ENCODE peak calls at places on chromosomes 4 and X, in ten cellular contexts. One of them, this sample, is unnamed.

GRCh38 chr4:23631255-23631950 is 258.4 kb downstream of the PPARGC1A start:
- DNase-seq in fibroblast of lung: no peak
- DNase-seq in CD8-positive, alpha-beta memory T cell: no peak
- DNase-seq in K562: no peak
- DNase-seq in colonic mucosa: no peak
- DNase-seq in PC-3: no peak
- DNase-seq in mesenchymal stem cell: no peak
- DNase-seq in H7: no peak
- DNase-seq in GM23248: no peak
- DNase-seq in BJ: no peak
- DNase-seq in this sample: no peak

GRCh38 chr4:5100336-5100735 is 49.1 kb downstream of the STK32B start:
- DNase-seq in fibroblast of lung: no peak
- DNase-seq in CD8-positive, alpha-beta memory T cell: no peak
- DNase-seq in K562: no peak
- DNase-seq in colonic mucosa: no peak
- DNase-seq in PC-3: no peak
- DNase-seq in mesenchymal stem cell: no peak
- DNase-seq in H7: no peak
- DNase-seq in GM23248: no peak
- DNase-seq in BJ: no peak
- DNase-seq in this sample: no peak

GRCh38 chrX:80285131-80285773 is 135.0 kb upstream of the TENT5D start:
- DNase-seq in fibroblast of lung: no peak
- DNase-seq in CD8-positive, alpha-beta memory T cell: no peak
- DNase-seq in K562: peak; percentile 38
- DNase-seq in colonic mucosa: peak; percentile 38
- DNase-seq in PC-3: peak; percentile 71
- DNase-seq in mesenchymal stem cell: peak; percentile 23
- DNase-seq in H7: peak; percentile 5
- DNase-seq in GM23248: peak; percentile 26
- DNase-seq in BJ: no peak
- DNase-seq in this sample: no peak

GRCh38 chr4:147160908-147161513 is 215.3 kb upstream of the TTC29 start:
- DNase-seq in fibroblast of lung: peak; percentile 54
- DNase-seq in CD8-positive, alpha-beta memory T cell: no peak
- DNase-seq in K562: peak; percentile 43
- DNase-seq in colonic mucosa: peak; percentile 22
- DNase-seq in PC-3: peak; percentile 58
- DNase-seq in mesenchymal stem cell: peak; percentile 69
- DNase-seq in H7: peak; percentile 66
- DNase-seq in GM23248: peak; percentile 73
- DNase-seq in BJ: peak; percentile 5
- DNase-seq in this sample: no peak

GRCh38 chr4:83644677-83645639 is 109.0 kb downstream of the GPAT3 start:
- DNase-seq in fibroblast of lung: peak; percentile 33
- DNase-seq in CD8-positive, alpha-beta memory T cell: peak; percentile 35
- DNase-seq in K562: peak; percentile 75
- DNase-seq in colonic mucosa: no peak
- DNase-seq in PC-3: peak; percentile 74
- DNase-seq in mesenchymal stem cell: peak; percentile 70
- DNase-seq in H7: peak; percentile 27
- DNase-seq in GM23248: peak; percentile 66
- DNase-seq in BJ: no peak
- DNase-seq in this sample: no peak

GRCh38 chr4:138192113-138192512 is 50.0 kb downstream of the SLC7A11 start:
- DNase-seq in fibroblast of lung: peak; percentile 64
- DNase-seq in CD8-positive, alpha-beta memory T cell: no peak
- DNase-seq in K562: peak; percentile 18
- DNase-seq in colonic mucosa: no peak
- DNase-seq in PC-3: peak; percentile 77
- DNase-seq in mesenchymal stem cell: peak; percentile 46
- DNase-seq in H7: no peak
- DNase-seq in GM23248: peak; percentile 38
- DNase-seq in BJ: peak; percentile 4
- DNase-seq in this sample: no peak

GRCh38 chr4:41611881-41612871 is 74.2 kb downstream of the LIMCH1 start:
- DNase-seq in fibroblast of lung: peak; percentile 89
- DNase-seq in CD8-positive, alpha-beta memory T cell: no peak
- DNase-seq in K562: no peak
- DNase-seq in colonic mucosa: peak; percentile 62
- DNase-seq in PC-3: peak; percentile 92
- DNase-seq in mesenchymal stem cell: peak; percentile 55
- DNase-seq in H7: peak; percentile 24
- DNase-seq in GM23248: peak; percentile 60
- DNase-seq in BJ: no peak
- DNase-seq in this sample: peak; percentile 14

GRCh38 chrX:22177950-22178349 is 94.8 kb upstream of the CBLL2 start:
- DNase-seq in fibroblast of lung: no peak
- DNase-seq in CD8-positive, alpha-beta memory T cell: no peak
- DNase-seq in K562: no peak
- DNase-seq in colonic mucosa: no peak
- DNase-seq in PC-3: no peak
- DNase-seq in mesenchymal stem cell: no peak
- DNase-seq in H7: no peak
- DNase-seq in GM23248: no peak
- DNase-seq in BJ: no peak
- DNase-seq in this sample: no peak

GRCh38 chr4:111400736-111401135 is 744.5 kb upstream of the FAM241A start:
- DNase-seq in fibroblast of lung: peak; percentile 75
- DNase-seq in CD8-positive, alpha-beta memory T cell: no peak
- DNase-seq in K562: no peak
- DNase-seq in colonic mucosa: no peak
- DNase-seq in PC-3: peak; percentile 12
- DNase-seq in mesenchymal stem cell: peak; percentile 22
- DNase-seq in H7: no peak
- DNase-seq in GM23248: peak; percentile 76
- DNase-seq in BJ: no peak
- DNase-seq in this sample: no peak

GRCh38 chrX:46626566-46626965 is 53.0 kb downstream of the CHST7 start:
- DNase-seq in fibroblast of lung: no peak
- DNase-seq in CD8-positive, alpha-beta memory T cell: no peak
- DNase-seq in K562: no peak
- DNase-seq in colonic mucosa: no peak
- DNase-seq in PC-3: no peak
- DNase-seq in mesenchymal stem cell: no peak
- DNase-seq in H7: no peak
- DNase-seq in GM23248: no peak
- DNase-seq in BJ: no peak
- DNase-seq in this sample: no peak

GRCh38 chr4:65623509-65623908 is 46.8 kb downstream of the EPHA5 start:
- DNase-seq in fibroblast of lung: peak; percentile 90
- DNase-seq in CD8-positive, alpha-beta memory T cell: no peak
- DNase-seq in K562: no peak
- DNase-seq in colonic mucosa: no peak
- DNase-seq in PC-3: peak; percentile 83
- DNase-seq in mesenchymal stem cell: peak; percentile 49
- DNase-seq in H7: no peak
- DNase-seq in GM23248: peak; percentile 81
- DNase-seq in BJ: peak; percentile 14
- DNase-seq in this sample: no peak

GRCh38 chr4:18021470-18021719 is 160 bp downstream of the LCORL start:
- DNase-seq in fibroblast of lung: peak; percentile 38
- DNase-seq in CD8-positive, alpha-beta memory T cell: no peak
- DNase-seq in K562: no peak
- DNase-seq in colonic mucosa: no peak
- DNase-seq in PC-3: no peak
- DNase-seq in mesenchymal stem cell: peak; percentile 63
- DNase-seq in H7: peak; percentile 64
- DNase-seq in GM23248: no peak
- DNase-seq in BJ: no peak
- DNase-seq in this sample: no peak

GRCh38 chr4:163515198-163515597 is 20.7 kb downstream of the TMA16 start:
- DNase-seq in fibroblast of lung: no peak
- DNase-seq in CD8-positive, alpha-beta memory T cell: no peak
- DNase-seq in K562: no peak
- DNase-seq in colonic mucosa: no peak
- DNase-seq in PC-3: no peak
- DNase-seq in mesenchymal stem cell: no peak
- DNase-seq in H7: no peak
- DNase-seq in GM23248: no peak
- DNase-seq in BJ: no peak
- DNase-seq in this sample: no peak

GRCh38 chr4:21476753-21477152 is 471.8 kb downstream of the KCNIP4 start:
- DNase-seq in fibroblast of lung: no peak
- DNase-seq in CD8-positive, alpha-beta memory T cell: no peak
- DNase-seq in K562: no peak
- DNase-seq in colonic mucosa: no peak
- DNase-seq in PC-3: peak; percentile 26
- DNase-seq in mesenchymal stem cell: peak; percentile 21
- DNase-seq in H7: peak; percentile 7
- DNase-seq in GM23248: peak; percentile 19
- DNase-seq in BJ: no peak
- DNase-seq in this sample: no peak

DNA sequence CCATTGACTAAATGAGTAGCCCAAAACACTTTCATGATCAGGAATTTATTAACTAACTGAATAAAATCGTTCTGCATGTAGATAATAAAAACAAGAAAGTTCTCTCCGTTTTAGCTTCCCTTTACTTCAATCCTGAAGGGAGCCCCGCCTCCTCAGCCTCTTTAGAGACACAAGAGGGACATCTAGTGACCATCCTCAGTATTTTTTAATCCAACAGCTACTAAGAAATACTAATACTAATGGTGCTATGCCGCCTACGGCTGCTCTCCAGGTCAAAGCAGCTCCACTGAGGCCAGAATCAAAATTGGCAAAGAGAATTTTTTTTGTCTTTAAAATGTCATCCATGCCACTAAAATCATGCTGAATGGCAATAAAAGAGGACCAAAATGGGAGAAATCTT is 3.2 kb upstream of the PCDH19 start:
- DNase-seq in fibroblast of lung: peak; percentile 32
- DNase-seq in CD8-positive, alpha-beta memory T cell: no peak
- DNase-seq in K562: peak; percentile 44
- DNase-seq in colonic mucosa: peak; percentile 29
- DNase-seq in PC-3: peak; percentile 69
- DNase-seq in mesenchymal stem cell: peak; percentile 50
- DNase-seq in H7: peak; percentile 65
- DNase-seq in GM23248: peak; percentile 77
- DNase-seq in BJ: no peak
- DNase-seq in this sample: peak; percentile 13
- H3K27me3 ChIP-seq in fibroblast of lung: peaks cover 11% of the 10 kb centered on the region
- H3K27me3 ChIP-seq in CD8-positive, alpha-beta memory T cell: no peaks in the 10 kb centered on the region
- H3K27me3 ChIP-seq in K562: no peaks in the 10 kb centered on the region
- H3K27me3 ChIP-seq in colonic mucosa: peaks cover 29% of the 10 kb centered on the region
- H3K27me3 ChIP-seq in PC-3: peaks cover 27% of the 10 kb centered on the region
- H3K27me3 ChIP-seq in mesenchymal stem cell: peaks cover 71% of the 10 kb centered on the region
- H3K27me3 ChIP-seq in H7: peaks cover 48% of the 10 kb centered on the region
- H3K27me3 ChIP-seq in GM23248: peaks cover 4% of the 10 kb centered on the region
- H3K27me3 ChIP-seq in BJ: peaks cover 10% of the 10 kb centered on the region
- H3K27me3 ChIP-seq in this sample: peaks cover 2% of the 10 kb centered on the region

GRCh38 chrX:153767674-153768055 is 3.6 kb downstream of the PLXNB3 start:
- DNase-seq in fibroblast of lung: no peak
- DNase-seq in CD8-positive, alpha-beta memory T cell: no peak
- DNase-seq in K562: no peak
- DNase-seq in colonic mucosa: no peak
- DNase-seq in PC-3: no peak
- DNase-seq in mesenchymal stem cell: no peak
- DNase-seq in H7: peak; percentile 63
- DNase-seq in GM23248: no peak
- DNase-seq in BJ: no peak
- DNase-seq in this sample: no peak

GRCh38 chrX:153766871-153767673 is 3.0 kb downstream of the PLXNB3 start:
- DNase-seq in fibroblast of lung: no peak
- DNase-seq in CD8-positive, alpha-beta memory T cell: no peak
- DNase-seq in K562: no peak
- DNase-seq in colonic mucosa: no peak
- DNase-seq in PC-3: no peak
- DNase-seq in mesenchymal stem cell: no peak
- DNase-seq in H7: peak; percentile 77
- DNase-seq in GM23248: no peak
- DNase-seq in BJ: no peak
- DNase-seq in this sample: no peak

GRCh38 chrX:153765138-153766079 is 1.4 kb downstream of the PLXNB3 start:
- DNase-seq in fibroblast of lung: peak; percentile 14
- DNase-seq in CD8-positive, alpha-beta memory T cell: no peak
- DNase-seq in K562: peak; percentile 92
- DNase-seq in colonic mucosa: no peak
- DNase-seq in PC-3: no peak
- DNase-seq in mesenchymal stem cell: peak; percentile 28
- DNase-seq in H7: peak; percentile 68
- DNase-seq in GM23248: peak; percentile 56
- DNase-seq in BJ: no peak
- DNase-seq in this sample: peak; percentile 19

GRCh38 chrX:153764786-153765137 is 713 bp downstream of the PLXNB3 start:
- DNase-seq in fibroblast of lung: no peak
- DNase-seq in CD8-positive, alpha-beta memory T cell: no peak
- DNase-seq in K562: no peak
- DNase-seq in colonic mucosa: no peak
- DNase-seq in PC-3: no peak
- DNase-seq in mesenchymal stem cell: no peak
- DNase-seq in H7: peak; percentile 57
- DNase-seq in GM23248: no peak
- DNase-seq in BJ: no peak
- DNase-seq in this sample: no peak

GRCh38 chrX:153766098-153766817 is 2.2 kb downstream of the PLXNB3 start:
- DNase-seq in fibroblast of lung: peak; percentile 76
- DNase-seq in CD8-positive, alpha-beta memory T cell: no peak
- DNase-seq in K562: peak; percentile 91
- DNase-seq in colonic mucosa: no peak
- DNase-seq in PC-3: peak; percentile 76
- DNase-seq in mesenchymal stem cell: peak; percentile 83
- DNase-seq in H7: peak; percentile 80
- DNase-seq in GM23248: peak; percentile 82
- DNase-seq in BJ: peak; percentile 4
- DNase-seq in this sample: peak; percentile 66
- H3K4me3 ChIP-seq in fibroblast of lung: peak overlapping the region; percentile 22
- H3K4me3 ChIP-seq in CD8-positive, alpha-beta memory T cell: no peak overlapping the region
- H3K4me3 ChIP-seq in K562: peak overlapping the region; percentile 51
- H3K4me3 ChIP-seq in colonic mucosa: no peak overlapping the region
- H3K4me3 ChIP-seq in PC-3: peak overlapping the region; percentile 68
- H3K4me3 ChIP-seq in mesenchymal stem cell: peak overlapping the region; percentile 49
- H3K4me3 ChIP-seq in H7: no peak overlapping the region
- H3K4me3 ChIP-seq in GM23248: peak overlapping the region; percentile 73
- H3K4me3 ChIP-seq in BJ: peak overlapping the region; percentile 48
- H3K4me3 ChIP-seq in this sample: peak overlapping the region; percentile 48

GRCh38 chr4:55447108-55447708 is 51.5 kb downstream of the TMEM165 start:
- DNase-seq in fibroblast of lung: peak; percentile 22
- DNase-seq in CD8-positive, alpha-beta memory T cell: no peak
- DNase-seq in K562: no peak
- DNase-seq in colonic mucosa: no peak
- DNase-seq in PC-3: no peak
- DNase-seq in mesenchymal stem cell: no peak
- DNase-seq in H7: no peak
- DNase-seq in GM23248: no peak
- DNase-seq in BJ: no peak
- DNase-seq in this sample: no peak
- H3K36me3 ChIP-seq in fibroblast of lung: peaks cover 2% of the 10 kb centered on the region
- H3K36me3 ChIP-seq in CD8-positive, alpha-beta memory T cell: peaks cover 11% of the 10 kb centered on the region
- H3K36me3 ChIP-seq in K562: peaks cover 73% of the 10 kb centered on the region
- H3K36me3 ChIP-seq in colonic mucosa: no peaks in the 10 kb centered on the region
- H3K36me3 ChIP-seq in PC-3: peaks cover 45% of the 10 kb centered on the region
- H3K36me3 ChIP-seq in mesenchymal stem cell: peaks cover 2% of the 10 kb centered on the region
- H3K36me3 ChIP-seq in H7: peaks cover 9% of the 10 kb centered on the region
- H3K36me3 ChIP-seq in GM23248: peaks cover 48% of the 10 kb centered on the region
- H3K36me3 ChIP-seq in BJ: peaks cover 2% of the 10 kb centered on the region
- H3K36me3 ChIP-seq in this sample: peaks cover 14% of the 10 kb centered on the region

DNA sequence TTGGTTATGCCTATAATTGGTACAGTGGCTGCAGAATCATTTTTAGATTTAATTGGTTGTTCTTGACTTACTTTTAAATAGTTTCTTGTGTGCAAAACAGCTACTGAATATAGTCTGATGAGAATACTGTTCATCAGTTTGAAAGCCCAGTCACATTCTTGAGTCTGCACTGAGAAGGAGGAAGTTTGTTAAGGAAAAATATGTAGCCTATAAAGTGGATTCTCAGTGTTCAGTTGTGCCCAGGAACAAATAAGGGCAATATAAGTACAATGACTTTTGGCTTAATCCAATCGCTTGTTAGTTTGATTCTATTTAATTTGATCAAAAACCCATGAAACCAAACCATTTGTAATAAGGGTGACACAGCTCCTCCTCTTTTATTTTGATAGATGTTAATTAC is 32.8 kb upstream of the GEMIN8 start:
- DNase-seq in fibroblast of lung: no peak
- DNase-seq in CD8-positive, alpha-beta memory T cell: no peak
- DNase-seq in K562: no peak
- DNase-seq in colonic mucosa: no peak
- DNase-seq in PC-3: no peak
- DNase-seq in mesenchymal stem cell: no peak
- DNase-seq in H7: no peak
- DNase-seq in GM23248: no peak
- DNase-seq in BJ: no peak
- DNase-seq in this sample: no peak
- H3K27me3 ChIP-seq in fibroblast of lung: no peaks in the 10 kb centered on the region
- H3K27me3 ChIP-seq in CD8-positive, alpha-beta memory T cell: no peaks in the 10 kb centered on the region
- H3K27me3 ChIP-seq in K562: no peaks in the 10 kb centered on the region
- H3K27me3 ChIP-seq in colonic mucosa: no peaks in the 10 kb centered on the region
- H3K27me3 ChIP-seq in PC-3: no peaks in the 10 kb centered on the region
- H3K27me3 ChIP-seq in mesenchymal stem cell: peaks cover 48% of the 10 kb centered on the region
- H3K27me3 ChIP-seq in H7: no peaks in the 10 kb centered on the region
- H3K27me3 ChIP-seq in GM23248: no peaks in the 10 kb centered on the region
- H3K27me3 ChIP-seq in BJ: no peaks in the 10 kb centered on the region
- H3K27me3 ChIP-seq in this sample: no peaks in the 10 kb centered on the region

This sample was measured in MG63.